ENCODE peak calls at places on chromosomes 13 and 19, in five cellular contexts. X is fibroblast of mammary gland, I is astrocyte of the cerebellum, G is ascending aorta, Y is body of pancreas. L is an unnamed sample.

GRCh38 chr13:59982631-59983382 is 180.9 kb downstream of the DIAPH3 start:
- DNase-seq in G (no peak), X (peak), Y (no peak), I (no peak), L (peak)

GRCh38 chr19:16368385-16369305 is 44.0 kb downstream of the KLF2 start:
- DNase-seq in Y (no peak), G (no peak), X (no peak), I (no peak), L (no peak)

GRCh38 chr13:30745917-30746686 is 10.8 kb downstream of the ALOX5AP start:
- DNase-seq in I (no peak), Y (peak), X (no peak), G (no peak), L (peak)

GRCh38 chr13:34672631-34673030 is 269.4 kb upstream of the NBEA start:
- DNase-seq in Y (no peak), G (no peak), X (no peak), I (no peak), L (no peak)

GRCh38 chr19:44960906-44961734 is 5.9 kb downstream of the CLPTM1 start:
- DNase-seq in X (no peak), I (no peak), Y (no peak), G (no peak), L (no peak)

GRCh38 chr19:49438261-49438660 is 3.1 kb downstream of the SLC17A7 start:
- DNase-seq in X (no peak), I (no peak), Y (no peak), G (no peak), L (no peak)

GRCh38 chr19:731000-731399 is 19.9 kb upstream of the MISP start:
- DNase-seq in Y (no peak), X (no peak), I (no peak), G (no peak), L (no peak)

GRCh38 chr13:61123533-61124269 is 291.9 kb downstream of the PCDH20 start:
- DNase-seq in G (no peak), I (no peak), X (no peak), Y (no peak), L (no peak)

GRCh38 chr13:45231722-45232121 is 30.9 kb upstream of the KCTD4 start:
- DNase-seq in G (no peak), X (peak), I (peak), Y (no peak), L (peak)

GRCh38 chr19:32227561-32228165 is 117.7 kb upstream of the ZNF507 start:
- DNase-seq in G (no peak), I (no peak), Y (no peak), X (no peak), L (no peak)

GRCh38 chr19:32223106-32223505 is 122.3 kb upstream of the ZNF507 start:
- DNase-seq in I (no peak), Y (no peak), G (no peak), X (no peak), L (no peak)

GRCh38 chr19:32222594-32222993 is 122.8 kb upstream of the ZNF507 start:
- DNase-seq in G (no peak), Y (no peak), I (no peak), X (no peak), L (no peak)

GRCh38 chr19:32223595-32224370 is 121.6 kb upstream of the ZNF507 start:
- DNase-seq in I (no peak), Y (no peak), G (no peak), X (no peak), L (no peak)

DNA sequence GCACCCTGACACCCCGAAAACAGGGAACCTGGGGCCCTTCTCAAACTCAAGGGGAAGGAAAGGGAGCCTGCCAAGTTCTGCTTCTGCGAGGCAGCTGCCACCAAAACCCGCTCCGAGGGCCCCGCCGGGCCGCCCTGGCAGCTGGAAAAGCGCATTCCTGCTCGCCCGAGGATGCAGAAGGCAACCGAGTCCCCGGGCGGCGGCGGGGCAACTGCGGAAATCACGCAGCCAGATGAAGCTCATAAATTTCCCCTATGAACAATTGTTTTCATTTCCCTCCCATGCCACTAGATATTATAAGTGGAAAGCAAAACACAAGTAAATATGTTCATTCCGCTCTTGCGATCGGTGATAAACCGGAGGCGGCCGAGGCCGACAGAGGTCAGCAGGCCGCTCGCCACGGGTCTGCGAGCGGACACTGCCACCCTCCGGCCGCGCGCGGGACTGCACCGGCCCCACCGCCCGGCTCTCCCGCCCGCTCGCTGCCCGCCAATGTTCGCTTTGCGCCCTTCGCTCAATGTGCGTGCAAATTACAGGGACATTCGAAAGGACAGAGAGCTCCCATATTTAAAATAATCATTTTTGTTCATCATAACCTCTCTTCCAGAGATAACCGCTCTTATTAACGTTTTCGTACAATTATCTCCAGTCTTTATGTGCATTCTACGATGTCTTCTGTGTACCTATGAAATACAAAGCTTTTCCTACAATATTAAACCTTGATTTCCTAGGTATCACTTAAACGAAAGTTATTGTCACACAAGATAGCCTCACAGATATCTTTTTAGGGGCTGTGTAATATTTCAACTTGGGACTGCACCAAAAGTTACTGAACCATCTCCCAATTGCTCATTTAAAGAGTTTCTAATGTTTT is 120.8 kb upstream of the ZNF507 start:
- DNase-seq in G (no peak), Y (peak), X (peak), I (no peak), L (peak)
- TF ChIP-seq CTCF in G (peak), Y (peak), X (peak), I (peak), L (peak)

GRCh38 chr19:31352296-31352781 is 3.1 kb upstream of the TSHZ3 start:
- DNase-seq in Y (no peak), I (no peak), G (no peak), X (no peak), L (no peak)
- H3K4me3 ChIP-seq in Y (no peak), I (peak), G (no peak), X (no peak), L (peak)

DNA sequence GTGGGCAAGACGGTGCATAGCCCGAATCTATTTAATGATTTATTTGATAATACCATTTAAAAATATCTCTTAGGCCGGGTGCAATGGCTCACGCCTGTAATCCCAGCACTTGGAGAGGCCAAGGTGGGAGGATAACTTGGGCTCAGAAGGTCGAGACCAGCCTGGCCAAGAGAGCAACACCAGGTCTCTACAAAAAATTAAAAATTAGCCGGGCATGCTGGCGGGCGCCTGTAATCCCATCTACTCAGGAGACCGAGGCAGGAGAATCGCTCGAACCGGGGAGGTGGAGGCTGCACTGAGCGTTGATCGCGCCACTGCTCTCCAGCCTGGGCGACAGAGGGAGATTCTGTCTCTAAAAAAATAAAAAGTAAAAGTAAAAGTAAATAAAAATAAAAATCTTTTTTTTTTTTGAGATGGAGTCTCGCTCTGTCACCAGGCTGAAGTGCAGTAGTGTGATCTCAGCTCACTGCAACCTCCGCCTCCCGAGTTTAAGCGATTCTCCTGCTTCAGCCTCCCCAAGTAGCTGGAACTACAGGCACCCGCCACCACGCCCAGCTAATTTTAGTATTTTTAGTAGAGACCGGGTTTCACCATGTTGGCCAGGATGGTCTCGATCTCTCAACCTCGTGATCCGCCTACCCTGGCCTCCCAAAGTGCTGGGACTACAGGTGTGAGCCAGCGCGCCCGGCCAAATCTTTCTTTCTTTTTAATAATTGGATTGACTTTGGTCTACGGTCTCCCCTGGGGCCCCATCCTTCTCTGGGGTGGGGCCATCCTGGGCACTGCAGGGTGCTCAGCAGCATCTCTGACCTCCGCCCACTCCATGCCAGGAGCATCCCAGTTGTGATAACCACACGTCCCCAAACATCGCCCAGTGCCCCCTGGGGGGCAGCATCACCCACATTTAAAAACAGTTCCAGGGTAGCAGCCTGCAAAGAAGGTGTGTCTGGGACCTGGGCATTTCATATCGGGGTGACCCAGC is 90.7 kb downstream of the GNG7 start:
- DNase-seq in X (no peak), Y (no peak), I (no peak), G (no peak), L (no peak)
- TF ChIP-seq CTCF in X (no peak), Y (no peak), I (no peak), G (no peak), L (no peak)

GRCh38 chr19:36256853-36257511 is 42.1 kb downstream of the ZNF146 start:
- DNase-seq in X (no peak), I (no peak), G (no peak), Y (no peak), L (no peak)

GRCh38 chr19:36256064-36256463 is 41.2 kb downstream of the ZNF146 start:
- DNase-seq in G (no peak), X (no peak), I (no peak), Y (no peak), L (no peak)

GRCh38 chr19:36257512-36257876 is 42.6 kb downstream of the ZNF146 start:
- DNase-seq in G (no peak), I (no peak), X (no peak), Y (peak), L (no peak)

GRCh38 chr19:36259211-36259610 is 44.3 kb downstream of the ZNF146 start:
- DNase-seq in I (no peak), X (no peak), Y (no peak), G (no peak), L (no peak)

DNA sequence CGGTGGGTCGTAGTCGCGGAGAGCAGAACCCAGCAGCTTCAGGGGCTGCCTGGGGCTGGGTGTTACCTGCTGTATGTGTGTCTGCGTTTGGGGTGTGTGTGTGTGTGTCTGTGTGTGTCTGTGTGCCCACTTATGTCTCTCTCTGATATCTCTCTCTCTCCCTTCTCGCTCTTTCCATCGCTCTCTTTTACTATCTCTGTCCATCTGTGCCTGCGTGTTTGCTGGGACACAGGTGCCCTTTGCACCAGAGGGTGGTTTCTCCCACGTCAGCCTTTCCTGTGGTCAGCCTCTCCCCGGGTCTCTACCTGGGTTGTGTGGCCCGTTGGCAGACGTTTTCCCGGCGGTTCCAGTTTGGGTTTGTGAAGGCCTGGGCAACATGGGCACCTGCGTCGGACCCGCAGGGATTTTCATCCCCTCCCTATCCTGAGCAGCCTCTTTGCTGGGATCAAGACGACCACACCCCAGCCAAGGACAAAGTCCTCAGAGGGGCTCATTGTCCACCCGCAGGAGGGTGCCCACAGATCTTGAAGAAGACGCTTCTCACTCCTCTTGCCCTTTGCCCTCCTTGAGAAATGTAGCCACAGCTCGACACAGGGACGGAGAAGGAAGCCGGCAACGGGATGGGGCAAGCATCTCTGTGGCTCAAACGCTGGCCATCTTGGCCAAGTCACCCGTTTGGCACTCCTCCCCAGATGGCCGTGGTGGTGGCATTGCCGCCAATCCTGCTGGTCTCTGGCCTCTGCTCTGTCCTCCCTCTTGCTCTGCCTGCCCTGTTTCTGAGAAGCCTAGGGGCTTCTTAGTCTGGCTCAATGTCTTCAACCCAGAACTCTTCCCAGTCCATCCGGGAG is 43.3 kb downstream of the ZNF146 start:
- DNase-seq in Y (no peak), X (no peak), I (no peak), G (no peak), L (no peak)
- H3K4me3 ChIP-seq in Y (no peak), X (peak), I (peak), G (no peak), L (no peak)

DNA sequence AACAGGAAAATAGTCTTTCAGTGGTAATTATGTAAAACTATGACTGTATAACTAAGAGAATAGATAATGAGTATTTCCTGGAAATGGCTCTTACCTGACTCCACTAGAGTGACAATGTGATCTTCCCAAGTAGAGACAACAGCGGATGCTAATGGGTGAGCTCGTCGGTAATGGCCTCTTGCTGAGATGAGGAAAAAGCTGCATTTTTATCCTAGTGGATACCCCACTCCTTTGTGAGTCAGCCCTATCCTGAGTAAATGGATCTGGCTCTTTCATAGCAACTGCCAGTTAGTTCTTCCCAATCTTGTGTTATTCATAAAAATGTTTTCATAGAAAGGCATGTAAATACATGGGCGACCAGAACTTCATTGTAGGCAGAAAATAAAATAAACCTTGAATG is 299.5 kb downstream of the NALCN start:
- DNase-seq in G (no peak), X (no peak), Y (no peak), I (no peak), L (no peak)
- TF ChIP-seq CTCF in G (no peak), X (no peak), Y (no peak), I (no peak), L (no peak)

DNA sequence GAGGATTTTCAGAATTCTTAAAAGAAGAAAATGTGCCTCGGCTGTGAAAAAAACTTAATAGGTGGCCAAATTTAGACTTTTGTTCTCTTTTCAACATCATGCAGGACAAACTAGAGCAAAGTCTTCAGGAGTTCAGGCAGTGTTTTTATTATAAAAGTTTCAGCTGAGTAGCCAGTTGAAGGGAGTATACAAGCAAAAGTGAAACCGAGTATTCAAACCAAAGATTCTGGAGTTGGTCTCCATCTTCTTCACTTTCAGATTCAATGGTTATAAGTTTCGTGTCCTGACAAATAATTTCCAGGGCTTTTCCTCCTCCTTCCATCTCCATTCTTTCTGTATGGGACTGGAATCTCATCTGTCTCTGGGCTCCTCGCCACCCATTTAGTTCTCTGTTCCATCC is 379.7 kb downstream of the GPC5 start:
- DNase-seq in I (no peak), G (no peak), Y (no peak), X (no peak), L (no peak)
- H3K4me3 ChIP-seq in I (no peak), G (no peak), Y (no peak), X (no peak), L (no peak)

DNA sequence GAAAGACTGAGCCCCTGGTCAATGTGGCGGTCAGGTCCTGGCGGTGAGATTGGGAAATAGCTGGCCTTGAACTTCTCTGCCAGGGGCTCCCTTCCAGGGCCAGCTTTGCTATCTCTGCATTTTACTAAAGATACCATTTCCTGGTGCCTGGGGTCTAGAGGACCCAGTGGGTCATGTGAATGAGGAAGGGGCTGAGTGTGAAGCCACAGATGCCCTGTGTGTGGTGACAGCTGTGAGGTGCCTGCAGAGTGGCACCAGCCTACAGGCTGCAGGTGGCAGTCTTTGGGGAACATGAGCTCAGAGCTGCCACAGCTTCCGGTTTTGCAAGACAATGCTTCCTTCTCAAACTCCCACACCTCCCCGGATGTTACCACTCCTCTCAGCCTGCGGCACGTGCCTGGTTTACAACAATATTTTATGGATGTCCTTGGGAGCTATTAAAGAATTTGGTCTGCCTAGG is 5.2 kb upstream of the MLNR start:
- DNase-seq in G (no peak), I (no peak), X (no peak), Y (peak), L (peak)
- TF ChIP-seq CTCF in G (no peak), I (no peak), X (no peak), Y (peak), L (peak)

DNA sequence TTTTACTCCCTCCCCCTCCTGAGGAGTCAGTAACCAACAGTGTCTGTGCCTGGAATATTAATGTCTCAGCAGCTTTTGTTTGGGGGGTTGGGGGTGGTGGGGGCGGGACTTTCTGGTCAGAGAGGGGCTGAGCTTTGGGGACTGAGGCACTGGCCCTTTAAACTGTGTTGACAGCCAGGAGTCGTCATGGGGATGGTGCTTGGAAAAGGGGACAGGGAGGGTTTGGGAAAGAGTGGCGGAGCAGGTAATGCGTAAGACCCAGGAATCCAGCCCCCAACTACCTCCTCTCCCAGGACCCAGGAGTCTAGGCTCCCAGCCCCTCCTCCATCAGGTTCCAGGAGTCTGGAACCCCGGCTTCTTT is 5.2 kb downstream of the CADM4 start:
- DNase-seq in I (no peak), G (no peak), Y (no peak), X (no peak), L (no peak)
- H3K4me3 ChIP-seq in I (no peak), G (no peak), Y (no peak), X (no peak), L (peak)

DNA sequence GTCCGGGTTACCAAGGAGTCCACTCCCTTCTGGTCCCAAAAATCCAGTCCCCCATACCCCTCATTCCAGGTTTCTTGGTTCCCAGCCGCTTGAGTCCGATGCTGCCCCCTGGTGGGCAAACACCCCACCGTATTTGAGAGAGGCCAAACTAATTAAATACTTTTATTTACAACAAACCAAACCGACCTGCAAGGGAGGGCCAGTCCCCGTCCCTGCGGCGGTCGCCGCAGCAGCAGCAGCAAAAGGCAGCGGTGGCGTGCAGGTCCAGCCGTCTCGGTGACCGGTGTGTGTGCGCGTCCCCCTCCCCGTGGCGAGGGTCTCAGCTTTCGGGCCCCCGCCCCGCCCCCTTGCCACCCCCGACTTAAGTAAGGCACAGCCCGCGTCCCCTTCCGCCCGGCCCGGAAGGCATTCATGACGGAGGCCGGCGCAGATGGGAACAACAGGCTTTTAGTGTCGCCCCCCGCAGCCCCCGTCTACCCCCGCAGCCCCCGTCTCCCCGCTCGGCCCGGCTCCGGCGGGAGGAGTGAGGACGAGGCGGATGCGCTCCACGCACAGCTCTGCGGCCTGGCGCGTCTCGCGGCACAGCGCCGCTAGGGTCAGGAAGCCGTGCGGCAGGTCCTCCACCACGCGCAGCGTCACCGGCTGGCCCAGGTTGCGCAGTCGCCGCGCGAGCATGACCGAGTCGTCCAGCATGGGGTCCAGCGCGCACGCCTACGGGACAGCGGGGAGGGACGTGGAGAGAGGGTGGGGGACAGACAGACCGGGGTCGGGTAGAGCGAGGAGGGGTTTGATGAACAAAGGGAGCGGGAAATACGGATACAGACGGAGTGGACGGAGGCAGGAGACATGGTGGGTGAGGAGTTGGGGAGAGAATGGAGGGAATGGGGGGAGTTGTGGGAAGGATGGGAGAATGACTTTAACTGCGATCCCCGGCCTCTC is 11.5 kb upstream of the CNFN start:
- DNase-seq in G (peak), Y (peak), I (peak), X (peak), L (peak)
- TF ChIP-seq CTCF in G (peak), Y (peak), I (peak), X (peak), L (peak)

GRCh38 chr19:3698386-3698950 is 1.8 kb downstream of the PIP5K1C start:
- DNase-seq in Y (no peak), X (no peak), G (no peak), I (no peak), L (peak)
- H3K4me3 ChIP-seq in Y (no peak), X (no peak), G (peak), I (peak), L (peak)